ENCODE peak calls at places on chromosomes 4 and X, in nine cellular contexts. O is cardiac fibroblast, X is coronary artery, D is tibial artery, L is keratinocyte, I is pancreas, Z is SK-N-SH, T is mucosa of descending colon, U is astrocyte of the spinal cord. N is an unnamed sample.

GRCh38 chr4:30718889-30719252 is 1.3 kb upstream of the PCDH7 start:
- DNase-seq in O (peak), T (no peak), Z (peak), U (peak), L (no peak), I (no peak), X (no peak), D (no peak), N (peak)

GRCh38 chr4:135274461-135274860 is 1072.9 kb upstream of the PABPC4L start:
- DNase-seq in U (no peak), Z (no peak), D (no peak), L (no peak), T (no peak), I (no peak), O (peak), X (no peak), N (no peak)

GRCh38 chr4:147136783-147137182 is 191.1 kb upstream of the TTC29 start:
- DNase-seq in L (no peak), I (no peak), U (no peak), T (no peak), Z (no peak), D (no peak), X (no peak), O (no peak), N (no peak)

GRCh38 chr4:92234393-92235176 is 69.2 kb upstream of the GRID2 start:
- DNase-seq in O (peak), Z (no peak), L (peak), D (no peak), X (no peak), U (peak), T (no peak), I (no peak), N (peak)

GRCh38 chrX:114611018-114611619 is 27.2 kb downstream of the HTR2C start:
- DNase-seq in T (no peak), O (peak), X (no peak), D (no peak), L (no peak), Z (peak), U (peak), I (no peak), N (peak)

GRCh38 chr4:13142191-13142590 is 341.9 kb downstream of the RAB28 start:
- DNase-seq in Z (no peak), I (no peak), L (no peak), U (no peak), T (no peak), D (no peak), X (no peak), O (no peak), N (no peak)

GRCh38 chrX:67604979-67605703 is 61.3 kb downstream of the AR start:
- DNase-seq in I (no peak), T (no peak), O (peak), X (no peak), U (peak), Z (no peak), D (no peak), L (peak), N (peak)

GRCh38 chr4:182764642-182765041 is 152.5 kb downstream of the DCTD start:
- DNase-seq in X (no peak), Z (no peak), I (no peak), U (no peak), D (no peak), L (no peak), O (no peak), T (no peak), N (no peak)

GRCh38 chrX:65667503-65668355 is at the start of gene MSN:
- DNase-seq in D (peak), T (peak), I (peak), Z (peak), U (peak), X (peak), O (peak), L (no peak), N (peak)

DNA sequence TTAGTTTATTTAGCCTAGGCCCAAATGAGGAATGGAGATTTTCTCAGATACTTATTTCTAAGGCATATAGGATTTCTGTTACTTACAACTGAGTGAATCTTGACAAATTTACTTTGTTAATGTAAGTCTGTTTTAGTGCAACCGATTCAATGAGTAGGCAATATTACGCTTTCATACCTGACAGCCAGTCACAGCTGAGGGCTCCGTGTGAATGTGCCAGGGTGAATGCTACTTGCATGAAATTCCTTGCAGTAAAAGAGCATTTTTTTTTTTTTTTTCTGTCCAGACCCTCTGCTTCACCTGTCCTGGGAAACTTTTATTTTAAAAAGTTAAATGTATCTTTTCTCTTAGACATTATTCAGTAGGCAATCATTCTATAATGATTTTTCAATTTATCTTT is 1100.0 kb downstream of the FAT4 start:
- DNase-seq in I (no peak), L (no peak), U (no peak), Z (no peak), O (no peak), T (no peak), X (no peak), D (no peak), N (no peak)
- TF ChIP-seq CTCF in I (no peak), L (no peak), U (no peak), Z (no peak), O (no peak), T (no peak), X (no peak), D (no peak), N (no peak)

DNA sequence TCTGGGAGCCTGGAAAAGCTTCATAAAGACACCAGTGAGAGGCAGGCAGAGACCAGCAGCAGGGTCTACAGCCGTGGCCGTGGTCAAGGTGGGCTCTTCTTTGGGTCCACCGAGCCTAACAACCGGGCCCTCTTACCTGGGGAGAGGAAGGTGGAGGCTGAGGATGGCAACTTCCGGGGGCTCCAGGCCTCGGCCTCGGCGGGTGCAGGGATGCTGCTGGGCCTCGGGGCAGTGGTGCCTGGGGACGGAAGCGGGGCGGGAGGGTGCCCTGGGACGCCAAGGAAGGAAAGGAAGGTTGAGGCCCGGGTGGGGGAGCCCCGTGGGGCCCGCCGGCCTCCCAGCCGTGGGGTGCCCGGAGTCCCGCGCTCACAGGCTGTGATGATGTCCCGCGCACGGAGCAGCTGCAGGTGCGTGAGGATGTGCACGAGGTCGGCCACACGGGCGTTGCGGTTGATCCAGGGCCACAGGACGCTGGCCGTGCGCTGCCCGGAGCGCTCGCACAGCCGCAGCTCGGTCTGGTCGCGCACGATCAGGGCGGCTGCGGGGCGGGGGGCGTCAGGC is 561 bp downstream of the IRAK1 start:
- DNase-seq in T (no peak), D (no peak), O (no peak), L (no peak), X (no peak), U (no peak), Z (peak), I (no peak), N (no peak)
- H3K4me3 ChIP-seq in T (peak), D (peak), O (peak), L (peak), X (peak), U (peak), Z (peak), I (peak), N (peak)

GRCh38 chr4:150252306-150252705 is 174.1 kb downstream of the DCLK2 start:
- DNase-seq in X (no peak), L (no peak), Z (no peak), U (no peak), T (no peak), O (no peak), I (no peak), D (no peak), N (no peak)

GRCh38 chr4:150252741-150253140 is 174.5 kb downstream of the DCLK2 start:
- DNase-seq in I (no peak), O (no peak), D (no peak), U (no peak), Z (no peak), L (no peak), T (no peak), X (no peak), N (no peak)

GRCh38 chr4:150251752-150252190 is 173.5 kb downstream of the DCLK2 start:
- DNase-seq in T (no peak), D (no peak), L (no peak), I (no peak), X (no peak), Z (no peak), U (no peak), O (no peak), N (no peak)

GRCh38 chr4:150253965-150254364 is 175.7 kb downstream of the DCLK2 start:
- DNase-seq in X (no peak), Z (no peak), U (no peak), I (no peak), D (no peak), O (no peak), L (no peak), T (no peak), N (no peak)

GRCh38 chr4:150253416-150253815 is 175.2 kb downstream of the DCLK2 start:
- DNase-seq in X (no peak), I (no peak), Z (no peak), O (no peak), D (no peak), L (no peak), T (no peak), U (no peak), N (no peak)
- TF ChIP-seq CTCF in X (no peak), I (no peak), Z (no peak), O (no peak), D (no peak), L (no peak), T (no peak), U (no peak), N (no peak)

GRCh38 chrX:12137982-12138365 is 299 bp upstream of the FRMPD4 start:
- DNase-seq in T (no peak), X (no peak), U (peak), D (no peak), I (no peak), O (peak), Z (no peak), L (no peak), N (no peak)
- H3K4me3 ChIP-seq in T (no peak), X (peak), U (peak), D (no peak), I (peak), O (peak), Z (no peak), L (peak), N (peak)

GRCh38 chrX:73852022-73852421 is 289.0 kb downstream of the CHIC1 start:
- DNase-seq in D (no peak), U (no peak), L (no peak), X (no peak), O (no peak), I (no peak), T (no peak), Z (no peak), N (no peak)

GRCh38 chrX:73850124-73851013 is 287.4 kb downstream of the CHIC1 start:
- DNase-seq in Z (peak), I (no peak), U (peak), D (no peak), X (no peak), L (no peak), O (peak), T (peak), N (peak)

GRCh38 chrX:73851014-73852009 is 288.3 kb downstream of the CHIC1 start:
- DNase-seq in T (peak), I (no peak), O (no peak), Z (peak), U (peak), X (peak), D (no peak), L (peak), N (no peak)

GRCh38 chrX:73847991-73848390 is 285.0 kb downstream of the CHIC1 start:
- DNase-seq in O (no peak), I (no peak), U (no peak), D (no peak), Z (no peak), T (no peak), L (no peak), X (no peak), N (no peak)

DNA sequence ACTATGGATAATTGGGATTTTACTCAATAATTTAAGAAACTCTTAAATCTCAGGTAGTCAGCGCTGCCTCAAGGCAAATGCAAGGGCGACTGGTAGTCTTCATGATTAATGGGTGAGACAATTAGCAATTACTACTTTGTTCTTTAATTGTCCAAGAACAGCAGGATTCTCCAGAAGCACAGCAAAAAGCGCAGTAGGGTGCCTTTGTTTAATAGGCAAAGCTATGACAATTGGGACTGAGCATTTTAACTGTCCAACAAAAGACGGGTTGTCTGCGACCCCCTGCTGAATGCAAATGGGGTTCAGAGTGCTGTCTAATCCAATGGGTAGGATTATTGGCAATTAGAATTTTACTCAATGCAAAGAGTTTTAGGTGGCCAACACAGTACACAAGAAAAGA is 286.1 kb downstream of the CHIC1 start:
- DNase-seq in D (no peak), Z (no peak), U (no peak), L (no peak), T (no peak), X (no peak), O (no peak), I (no peak), N (no peak)
- TF ChIP-seq CTCF in D (no peak), Z (no peak), U (no peak), L (no peak), T (no peak), X (no peak), O (no peak), I (no peak), N (no peak)

GRCh38 chr4:101136373-101137370 is 210.7 kb downstream of the PPP3CA start:
- DNase-seq in O (no peak), X (no peak), Z (no peak), T (no peak), U (no peak), D (no peak), I (no peak), L (no peak), N (no peak)
- H3K4me3 ChIP-seq in O (no peak), X (no peak), Z (no peak), T (no peak), U (no peak), D (no peak), I (no peak), L (no peak), N (no peak)

GRCh38 chr4:24188459-24188858 is 298.6 kb upstream of the PPARGC1A start:
- DNase-seq in U (no peak), O (no peak), Z (no peak), L (no peak), I (no peak), D (no peak), X (no peak), T (no peak), N (no peak)
- TF ChIP-seq CTCF in U (no peak), O (no peak), Z (no peak), L (no peak), I (no peak), D (no peak), X (no peak), T (no peak), N (no peak)

DNA sequence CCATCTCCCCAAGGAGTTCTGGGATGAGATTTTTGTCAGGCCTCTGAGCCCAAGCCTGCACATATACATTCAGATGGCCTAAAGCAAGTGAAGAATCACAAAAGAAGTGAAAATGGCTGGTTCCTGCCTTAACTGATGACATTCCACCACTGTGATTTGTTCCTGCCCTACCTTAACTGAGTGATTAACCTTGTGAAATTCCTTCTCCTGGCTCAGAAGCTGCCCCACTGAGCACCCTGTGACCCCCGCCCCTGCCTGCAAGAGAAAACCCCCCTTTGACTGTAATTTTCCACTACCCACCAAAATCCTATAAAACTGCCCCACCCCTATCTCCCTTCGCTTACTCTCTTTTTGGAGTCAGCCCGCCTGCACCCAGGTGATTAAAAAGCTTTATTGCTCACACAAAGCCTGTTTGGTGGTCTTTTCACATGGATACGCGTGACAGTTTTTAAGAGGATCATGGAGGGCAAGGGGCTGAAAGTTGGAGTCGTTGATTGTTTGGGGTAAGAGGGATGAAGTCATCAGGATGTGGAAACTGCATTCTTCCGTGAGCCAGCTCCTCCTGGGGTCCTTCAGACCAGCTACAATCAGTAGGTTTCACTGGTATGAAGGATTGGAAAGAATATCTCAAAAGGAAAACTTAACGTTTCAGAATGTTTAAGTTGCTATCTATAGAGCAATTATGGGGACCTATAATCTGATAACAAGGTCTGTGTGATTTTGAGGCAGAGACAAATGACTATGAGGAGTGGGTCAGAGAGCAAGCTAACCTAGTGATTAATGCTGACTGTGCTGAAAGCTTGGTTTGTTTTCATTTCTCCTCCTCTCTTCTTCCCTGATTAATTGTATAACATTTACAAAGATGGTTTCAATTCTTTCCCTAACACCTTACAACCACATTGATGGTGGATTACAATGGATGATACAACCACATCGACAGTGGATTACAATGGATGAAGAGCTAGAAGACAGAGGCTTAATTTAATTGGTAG is 28.6 kb upstream of the MAGEA11 start:
- DNase-seq in L (no peak), D (no peak), O (no peak), I (no peak), X (no peak), Z (no peak), U (no peak), T (no peak), N (no peak)
- H3K4me3 ChIP-seq in L (no peak), D (no peak), O (no peak), I (no peak), X (no peak), Z (no peak), U (no peak), T (no peak), N (no peak)

N was measured in fibroblast of pulmonary artery.